ENCODE peak calls at places on chromosomes 7 and 10, in four cellular contexts. J is HepG2, O is A549, L is GM12878. I is an unnamed sample.

GRCh38 chr10:133277993-133278576 is 1.4 kb upstream of the ADAM8 start:
- DNase-seq in J (peak), O (no peak), L (no peak), I (no peak)

GRCh38 chr7:97012293-97013005 is 7.1 kb downstream of the DLX6 start:
- DNase-seq in J (no peak), O (no peak), L (no peak), I (no peak)

GRCh38 chr10:74929197-74929596 is 102.8 kb downstream of the KAT6B start:
- DNase-seq in J (no peak), O (no peak), L (no peak), I (no peak)

GRCh38 chr10:26621889-26622681 is 75.4 kb upstream of the PDSS1 start:
- DNase-seq in J (no peak), O (peak), L (no peak), I (peak)

GRCh38 chr7:42843209-42843800 is 68.6 kb downstream of the C7orf25 start:
- DNase-seq in J (peak), O (peak), L (no peak), I (peak)

GRCh38 chr10:62934258-62934657 is 118.1 kb upstream of the EGR2 start:
- DNase-seq in J (no peak), O (no peak), L (no peak), I (no peak)

GRCh38 chr10:42783181-42783549 is 570 bp downstream of the BMS1 start:
- DNase-seq in J (peak), O (peak), L (no peak), I (no peak)

GRCh38 chr10:130686680-130687300 is 550.6 kb downstream of the GLRX3 start:
- DNase-seq in J (peak), O (no peak), L (no peak), I (peak)

DNA sequence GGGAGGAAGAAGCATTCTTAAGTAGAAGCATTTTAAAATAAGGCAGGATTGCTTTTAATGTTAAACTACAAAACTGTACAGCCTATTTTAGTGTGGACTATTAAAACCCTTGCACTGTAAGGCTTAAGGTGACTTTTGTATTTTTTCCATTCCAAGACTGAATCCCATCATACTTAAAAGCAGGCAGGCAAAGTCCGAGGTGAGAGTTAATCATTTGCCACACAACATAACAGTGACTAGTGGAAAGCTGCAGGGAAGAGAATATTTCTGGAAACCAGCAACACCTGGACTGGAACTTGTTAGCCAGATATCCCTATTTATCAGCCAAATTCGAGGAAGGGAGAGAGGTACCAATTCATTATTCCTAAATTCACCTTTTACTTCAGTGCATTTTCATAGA is 3.5 kb downstream of the PRR15 start:
- DNase-seq in J (peak), O (no peak), L (no peak), I (no peak)
- TF ChIP-seq CHD4 in J (no peak), O (no peak), L (no peak), I (no peak)

GRCh38 chr10:4978870-4979269 is 15.7 kb downstream of the AKR1C1 start:
- DNase-seq in J (no peak), O (no peak), L (no peak), I (no peak)

GRCh38 chr10:4980793-4981192 is 17.6 kb downstream of the AKR1C1 start:
- DNase-seq in J (no peak), O (no peak), L (no peak), I (no peak)

GRCh38 chr10:4982764-4983226 is 19.6 kb downstream of the AKR1C1 start:
- DNase-seq in J (peak), O (no peak), L (no peak), I (peak)

GRCh38 chr10:4981722-4982471 is 18.7 kb downstream of the AKR1C1 start:
- DNase-seq in J (peak), O (no peak), L (no peak), I (peak)

GRCh38 chr10:4977025-4977424 is 13.8 kb downstream of the AKR1C1 start:
- DNase-seq in J (no peak), O (no peak), L (no peak), I (no peak)
- TF ChIP-seq CHD4 in J (no peak), O (no peak), L (no peak), I (no peak)

GRCh38 chr10:4127518-4128315 is 342.7 kb upstream of the KLF6 start:
- DNase-seq in J (peak), O (no peak), L (peak), I (no peak)

GRCh38 chr10:4132216-4132556 is 347.2 kb upstream of the KLF6 start:
- DNase-seq in J (no peak), O (no peak), L (no peak), I (no peak)

GRCh38 chr10:4131407-4132215 is 346.6 kb upstream of the KLF6 start:
- DNase-seq in J (no peak), O (no peak), L (peak), I (no peak)

GRCh38 chr10:4130685-4131084 is 345.7 kb upstream of the KLF6 start:
- DNase-seq in J (no peak), O (no peak), L (no peak), I (no peak)

GRCh38 chr10:4129866-4130455 is 345.0 kb upstream of the KLF6 start:
- DNase-seq in J (no peak), O (no peak), L (no peak), I (no peak)
- TF ChIP-seq CHD4 in J (no peak), O (no peak), L (no peak), I (no peak)

DNA sequence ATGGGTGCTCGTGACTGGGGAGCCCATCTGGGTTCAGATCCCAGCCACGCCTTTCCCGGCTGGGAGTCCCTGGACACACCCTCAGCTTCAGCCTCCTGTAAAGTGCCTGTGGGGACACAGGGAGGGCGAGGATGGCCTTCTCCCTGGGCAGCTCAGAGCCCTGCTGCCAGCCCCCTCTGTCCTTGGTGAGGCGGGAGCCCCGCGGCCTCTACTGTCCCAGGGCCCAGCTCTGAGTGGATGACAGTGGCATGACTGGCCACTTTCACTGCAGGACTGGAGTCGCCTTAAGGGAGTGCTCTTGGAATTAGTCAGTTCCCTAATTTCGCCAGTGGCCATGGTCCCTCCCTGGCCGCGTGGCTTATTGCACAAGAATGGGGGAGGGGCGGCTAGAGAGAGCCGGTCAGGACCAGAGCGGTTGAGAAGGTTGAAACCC is 4.6 kb downstream of the BRI3 start:
- DNase-seq in J (peak), O (no peak), L (no peak), I (peak)
- TF ChIP-seq CHD4 in J (no peak), O (no peak), L (no peak), I (no peak)

GRCh38 chr7:45451636-45452035 is 122.5 kb upstream of the ADCY1 start:
- DNase-seq in J (no peak), O (no peak), L (no peak), I (no peak)
- TF ChIP-seq CHD4 in J (no peak), O (no peak), L (no peak), I (no peak)

GRCh38 chr7:77738382-77738781 is 42.1 kb downstream of the RSBN1L start:
- DNase-seq in J (no peak), O (no peak), L (no peak), I (no peak)

GRCh38 chr7:77736991-77737390 is 40.7 kb downstream of the RSBN1L start:
- DNase-seq in J (no peak), O (no peak), L (no peak), I (no peak)

GRCh38 chr7:77735457-77735856 is 39.2 kb downstream of the RSBN1L start:
- DNase-seq in J (no peak), O (no peak), L (no peak), I (no peak)

GRCh38 chr7:77740257-77740656 is 44.0 kb downstream of the RSBN1L start:
- DNase-seq in J (no peak), O (no peak), L (no peak), I (no peak)

DNA sequence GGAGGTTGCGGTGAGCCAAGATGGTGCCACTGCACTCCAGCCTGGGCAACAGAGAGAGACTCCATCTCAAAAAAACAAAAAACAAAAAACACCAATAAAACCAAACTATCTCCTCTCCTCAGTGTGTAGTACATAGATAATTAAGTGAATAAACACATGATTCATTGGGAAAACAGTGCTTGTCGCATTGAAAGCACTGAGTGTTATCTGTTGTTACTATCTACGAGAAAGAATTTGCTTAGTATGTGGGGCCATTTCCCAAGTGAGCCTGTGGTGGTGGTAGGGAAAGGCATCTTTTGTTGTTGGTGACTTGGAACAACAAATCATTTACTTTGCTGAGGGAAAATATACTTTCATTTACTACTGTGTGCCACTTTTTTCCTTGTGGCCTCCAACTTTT is 42.6 kb downstream of the RSBN1L start:
- DNase-seq in J (no peak), O (no peak), L (no peak), I (no peak)
- TF ChIP-seq CHD4 in J (no peak), O (no peak), L (no peak), I (no peak)

GRCh38 chr10:48924988-48925387 is 14.7 kb downstream of the LRRC18 start:
- DNase-seq in J (no peak), O (no peak), L (no peak), I (no peak)
- TF ChIP-seq CHD4 in J (no peak), O (no peak), L (no peak), I (no peak)

DNA sequence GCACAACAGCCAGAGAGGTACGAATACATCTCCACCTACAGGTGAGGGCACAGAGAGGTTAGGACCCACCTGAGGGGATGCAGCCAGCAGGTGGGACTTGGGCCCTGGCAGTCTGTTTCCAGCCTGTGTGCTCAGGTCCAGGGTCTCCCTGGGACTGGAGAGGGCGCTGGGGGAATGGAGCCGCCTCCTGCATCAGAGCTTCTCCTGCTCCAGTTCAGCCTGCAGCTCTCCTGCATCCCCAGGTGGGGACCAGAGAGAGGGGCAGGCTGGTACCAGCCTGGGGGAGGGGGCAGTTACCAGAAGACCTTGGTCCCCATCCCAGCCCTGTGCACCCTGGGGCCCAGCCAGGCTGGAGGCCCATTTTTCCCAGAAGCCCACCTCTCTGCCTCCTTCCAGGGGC is 80.7 kb downstream of the LHPP start:
- DNase-seq in J (no peak), O (no peak), L (no peak), I (no peak)
- TF ChIP-seq CHD4 in J (no peak), O (no peak), L (no peak), I (no peak)

GRCh38 chr7:26918241-26918640 is 53.9 kb upstream of the SKAP2 start:
- DNase-seq in J (no peak), O (no peak), L (no peak), I (no peak)
- TF ChIP-seq CHD4 in J (no peak), O (no peak), L (no peak), I (no peak)